ENCODE peak calls at places on chromosome 9, in seven cellular contexts. One of them, this sample, is unnamed. For H3K9me3 and H3K4me1, the result is how much of the 10 kb centered on the place peaks cover.

GRCh38 chr9:28378236-28378635 is 805.0 kb upstream of the C9orf72 start:
- DNase-seq in endodermal cell: no peak
- DNase-seq in right lobe of liver: no peak
- DNase-seq in effector memory CD4-positive, alpha-beta T cell: no peak
- DNase-seq in testis: no peak
- DNase-seq in HCT116: no peak
- DNase-seq in neural progenitor cell: no peak
- DNase-seq in this sample: no peak

GRCh38 chr9:130490981-130491380 is 46.2 kb downstream of the ASS1 start:
- DNase-seq in effector memory CD4-positive, alpha-beta T cell: no peak
- DNase-seq in endodermal cell: no peak
- DNase-seq in HCT116: no peak
- DNase-seq in right lobe of liver: no peak
- DNase-seq in testis: no peak
- DNase-seq in neural progenitor cell: peak
- DNase-seq in this sample: no peak

GRCh38 chr9:75962186-75963036 is 71.9 kb downstream of the PCSK5 start:
- DNase-seq in endodermal cell: no peak
- DNase-seq in HCT116: no peak
- DNase-seq in neural progenitor cell: no peak
- DNase-seq in right lobe of liver: peak
- DNase-seq in testis: peak
- DNase-seq in effector memory CD4-positive, alpha-beta T cell: no peak
- DNase-seq in this sample: peak

GRCh38 chr9:132214027-132214622 is 52.3 kb downstream of the NTNG2 start:
- DNase-seq in endodermal cell: peak
- DNase-seq in right lobe of liver: no peak
- DNase-seq in neural progenitor cell: peak
- DNase-seq in effector memory CD4-positive, alpha-beta T cell: no peak
- DNase-seq in HCT116: peak
- DNase-seq in testis: peak
- DNase-seq in this sample: peak

GRCh38 chr9:3361115-3361514 is 164.7 kb downstream of the RFX3 start:
- DNase-seq in right lobe of liver: no peak
- DNase-seq in neural progenitor cell: no peak
- DNase-seq in endodermal cell: no peak
- DNase-seq in effector memory CD4-positive, alpha-beta T cell: no peak
- DNase-seq in HCT116: no peak
- DNase-seq in testis: no peak
- DNase-seq in this sample: no peak

GRCh38 chr9:101792475-101792874 is 54.0 kb upstream of the GRIN3A start:
- DNase-seq in effector memory CD4-positive, alpha-beta T cell: no peak
- DNase-seq in HCT116: no peak
- DNase-seq in testis: no peak
- DNase-seq in right lobe of liver: no peak
- DNase-seq in neural progenitor cell: no peak
- DNase-seq in endodermal cell: no peak
- DNase-seq in this sample: no peak

GRCh38 chr9:86946712-86947145 is 577 bp downstream of the GAS1 start:
- DNase-seq in endodermal cell: peak
- DNase-seq in effector memory CD4-positive, alpha-beta T cell: no peak
- DNase-seq in neural progenitor cell: no peak
- DNase-seq in HCT116: no peak
- DNase-seq in testis: peak
- DNase-seq in right lobe of liver: peak
- DNase-seq in this sample: peak

GRCh38 chr9:88396836-88397577 is 8.8 kb downstream of the SPIN1 start:
- DNase-seq in effector memory CD4-positive, alpha-beta T cell: no peak
- DNase-seq in HCT116: no peak
- DNase-seq in neural progenitor cell: no peak
- DNase-seq in testis: no peak
- DNase-seq in right lobe of liver: no peak
- DNase-seq in endodermal cell: no peak
- DNase-seq in this sample: no peak

GRCh38 chr9:78613006-78613405 is 316.1 kb downstream of the PSAT1 start:
- DNase-seq in effector memory CD4-positive, alpha-beta T cell: no peak
- DNase-seq in right lobe of liver: no peak
- DNase-seq in neural progenitor cell: no peak
- DNase-seq in HCT116: no peak
- DNase-seq in endodermal cell: no peak
- DNase-seq in testis: no peak
- DNase-seq in this sample: no peak

GRCh38 chr9:12718482-12719026 is 25.4 kb downstream of the TYRP1 start:
- DNase-seq in testis: no peak
- DNase-seq in neural progenitor cell: peak
- DNase-seq in HCT116: no peak
- DNase-seq in effector memory CD4-positive, alpha-beta T cell: no peak
- DNase-seq in endodermal cell: peak
- DNase-seq in right lobe of liver: no peak
- DNase-seq in this sample: peak

GRCh38 chr9:40884072-40884901 is 244.2 kb downstream of the FOXD4L6 start:
- DNase-seq in testis: no peak
- DNase-seq in endodermal cell: no peak
- DNase-seq in effector memory CD4-positive, alpha-beta T cell: no peak
- DNase-seq in right lobe of liver: peak
- DNase-seq in neural progenitor cell: no peak
- DNase-seq in HCT116: no peak
- DNase-seq in this sample: peak
- H3K9me3 ChIP-seq in testis: under half
- H3K9me3 ChIP-seq in endodermal cell: under half
- H3K9me3 ChIP-seq in effector memory CD4-positive, alpha-beta T cell: under half
- H3K9me3 ChIP-seq in right lobe of liver: under half
- H3K9me3 ChIP-seq in neural progenitor cell: under half
- H3K9me3 ChIP-seq in HCT116: under half
- H3K9me3 ChIP-seq in this sample: under half

GRCh38 chr9:35342221-35342620 is 147.7 kb upstream of the RUSC2 start:
- DNase-seq in endodermal cell: no peak
- DNase-seq in neural progenitor cell: no peak
- DNase-seq in HCT116: no peak
- DNase-seq in testis: no peak
- DNase-seq in effector memory CD4-positive, alpha-beta T cell: no peak
- DNase-seq in right lobe of liver: no peak
- DNase-seq in this sample: no peak
- H3K27ac ChIP-seq in endodermal cell: no peak
- H3K27ac ChIP-seq in neural progenitor cell: no peak
- H3K27ac ChIP-seq in HCT116: no peak
- H3K27ac ChIP-seq in testis: no peak
- H3K27ac ChIP-seq in effector memory CD4-positive, alpha-beta T cell: no peak
- H3K27ac ChIP-seq in right lobe of liver: no peak
- H3K27ac ChIP-seq in this sample: no peak

GRCh38 chr9:90775657-90776056 is 26.0 kb upstream of the SYK start:
- DNase-seq in endodermal cell: no peak
- DNase-seq in effector memory CD4-positive, alpha-beta T cell: no peak
- DNase-seq in testis: no peak
- DNase-seq in right lobe of liver: no peak
- DNase-seq in HCT116: no peak
- DNase-seq in neural progenitor cell: no peak
- DNase-seq in this sample: no peak
- H3K4me1 ChIP-seq in endodermal cell: under half
- H3K4me1 ChIP-seq in effector memory CD4-positive, alpha-beta T cell: under half
- H3K4me1 ChIP-seq in testis: under half
- H3K4me1 ChIP-seq in right lobe of liver: under half
- H3K4me1 ChIP-seq in HCT116: under half
- H3K4me1 ChIP-seq in neural progenitor cell: under half
- H3K4me1 ChIP-seq in this sample: under half

DNA sequence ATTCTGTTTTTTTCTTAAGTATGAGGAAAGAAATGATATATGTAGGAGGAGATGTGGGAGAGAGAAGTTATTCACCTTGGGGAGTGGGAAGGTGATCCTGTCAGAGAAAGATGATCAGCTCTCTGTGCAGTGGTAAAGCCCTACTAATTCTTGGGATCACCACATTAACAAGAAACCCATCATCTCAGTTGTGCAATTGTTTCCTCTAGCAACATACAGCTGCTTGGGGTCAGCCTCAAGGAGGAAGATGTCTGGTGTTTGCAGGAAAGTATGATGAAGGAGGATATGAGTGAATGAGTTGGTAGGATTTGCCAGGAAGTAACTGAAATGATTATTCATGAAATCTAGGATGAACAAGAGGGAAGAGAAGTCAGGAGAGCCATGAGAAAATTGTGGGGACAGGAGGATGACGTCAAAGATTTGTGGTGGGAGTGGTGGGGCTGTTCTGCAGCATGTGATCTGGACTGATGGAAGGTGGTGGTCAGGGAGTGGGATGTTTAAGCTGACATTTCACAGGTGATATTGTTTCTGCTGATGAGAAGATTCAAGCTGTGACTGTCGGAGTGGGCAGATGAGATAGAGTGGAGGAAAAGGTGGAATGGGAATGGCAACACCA is 50.0 kb downstream of the TNFSF8 start:
- DNase-seq in effector memory CD4-positive, alpha-beta T cell: no peak
- DNase-seq in neural progenitor cell: no peak
- DNase-seq in HCT116: no peak
- DNase-seq in right lobe of liver: no peak
- DNase-seq in testis: no peak
- DNase-seq in endodermal cell: no peak
- DNase-seq in this sample: no peak
- H3K9me3 ChIP-seq in effector memory CD4-positive, alpha-beta T cell: under half
- H3K9me3 ChIP-seq in neural progenitor cell: under half
- H3K9me3 ChIP-seq in HCT116: under half
- H3K9me3 ChIP-seq in right lobe of liver: under half
- H3K9me3 ChIP-seq in testis: under half
- H3K9me3 ChIP-seq in endodermal cell: under half
- H3K9me3 ChIP-seq in this sample: under half

GRCh38 chr9:124419832-124420489 is 4.7 kb upstream of the PSMB7 start:
- DNase-seq in endodermal cell: no peak
- DNase-seq in right lobe of liver: no peak
- DNase-seq in HCT116: no peak
- DNase-seq in neural progenitor cell: no peak
- DNase-seq in testis: no peak
- DNase-seq in effector memory CD4-positive, alpha-beta T cell: no peak
- DNase-seq in this sample: no peak
- H3K27ac ChIP-seq in endodermal cell: no peak
- H3K27ac ChIP-seq in right lobe of liver: no peak
- H3K27ac ChIP-seq in HCT116: no peak
- H3K27ac ChIP-seq in neural progenitor cell: no peak
- H3K27ac ChIP-seq in testis: no peak
- H3K27ac ChIP-seq in effector memory CD4-positive, alpha-beta T cell: no peak
- H3K27ac ChIP-seq in this sample: no peak